ENCODE peak calls at places on chromosomes 7 and 10, in eight cellular contexts. R is Daoy; U is NCI-H226; C is CD4-positive, alpha-beta T cell; O is WTC11; M is cardiac muscle cell; X is fibroblast of pulmonary artery; N is hippocampal formation. P is an unnamed sample.

GRCh38 chr7:2821842-2822507 is 22.1 kb downstream of the GNA12 start:
- DNase-seq in N (no peak), C (no peak), M (peak), O (no peak), U (peak), X (peak), R (peak), P (no peak)

GRCh38 chr7:42264702-42265101 is 27.7 kb upstream of the GLI3 start:
- DNase-seq in O (no peak), N (no peak), R (no peak), C (no peak), X (no peak), U (no peak), M (no peak), P (no peak)

GRCh38 chr7:33773053-33773452 is 132.3 kb upstream of the BMPER start:
- DNase-seq in R (peak), M (no peak), O (no peak), N (no peak), C (no peak), X (peak), U (peak), P (no peak)

GRCh38 chr7:2781636-2782035 is 62.5 kb downstream of the GNA12 start:
- DNase-seq in R (no peak), U (no peak), C (no peak), M (peak), O (no peak), N (no peak), X (peak), P (no peak)

GRCh38 chr10:83166344-83166743 is 973.0 kb upstream of the GHITM start:
- DNase-seq in U (no peak), C (no peak), N (no peak), M (no peak), X (no peak), O (peak), R (no peak), P (no peak)

GRCh38 chr7:46859963-46860475 is 721.9 kb downstream of the TNS3 start:
- DNase-seq in R (peak), N (no peak), X (peak), C (no peak), M (peak), U (peak), O (no peak), P (no peak)

GRCh38 chr7:148925836-148926235 is 41.7 kb upstream of the EZH2 start:
- DNase-seq in O (no peak), U (no peak), R (no peak), X (no peak), N (no peak), M (no peak), C (no peak), P (no peak)

GRCh38 chr10:12107781-12108180 is 21.7 kb upstream of the SEC61A2 start:
- DNase-seq in C (no peak), U (no peak), R (no peak), X (no peak), M (no peak), O (no peak), N (no peak), P (no peak)

GRCh38 chr10:99285846-99286245 is 43.3 kb upstream of the CNNM1 start:
- DNase-seq in C (no peak), R (no peak), N (no peak), O (no peak), U (no peak), M (no peak), X (no peak), P (no peak)

GRCh38 chr10:124049484-124049883 is 43.9 kb downstream of the CHST15 start:
- DNase-seq in M (no peak), X (no peak), U (peak), R (peak), C (no peak), O (no peak), N (no peak), P (no peak)

GRCh38 chr7:7686806-7687205 is 31.6 kb downstream of the RPA3 start:
- DNase-seq in R (no peak), M (peak), N (no peak), C (no peak), U (no peak), O (no peak), X (no peak), P (no peak)

GRCh38 chr7:105015631-105015965 is 1.6 kb downstream of the KMT2E start:
- DNase-seq in N (peak), O (no peak), C (no peak), M (peak), R (peak), X (peak), U (no peak), P (peak)

GRCh38 chr10:129962092-129962494 is 2.0 kb downstream of the EBF3 start:
- DNase-seq in M (peak), C (no peak), N (no peak), O (no peak), X (peak), U (no peak), R (peak), P (no peak)

GRCh38 chr10:74937446-74937935 is 111.1 kb downstream of the KAT6B start:
- DNase-seq in C (no peak), X (no peak), R (no peak), M (no peak), N (no peak), O (no peak), U (no peak), P (no peak)

GRCh38 chr10:93954726-93955363 is 38.9 kb upstream of the PLCE1 start:
- DNase-seq in C (no peak), N (no peak), U (peak), X (peak), O (no peak), M (no peak), R (peak), P (no peak)

GRCh38 chr10:90857635-90858488 is at the start of gene HTR7:
- DNase-seq in C (peak), M (peak), O (peak), N (no peak), X (peak), U (peak), R (peak), P (peak)

GRCh38 chr7:1285556-1286301 is 53.1 kb downstream of the UNCX start:
- DNase-seq in N (no peak), M (no peak), O (no peak), X (no peak), C (no peak), R (no peak), U (no peak), P (no peak)

GRCh38 chr10:113907166-113907565 is 52.7 kb downstream of the NHLRC2 start:
- DNase-seq in N (no peak), U (no peak), R (peak), O (no peak), M (peak), X (peak), C (no peak), P (no peak)

GRCh38 chr7:46900312-46901263 is 681.3 kb downstream of the TNS3 start:
- DNase-seq in C (no peak), R (peak), O (no peak), U (peak), N (no peak), X (peak), M (peak), P (no peak)

GRCh38 chr10:8056891-8057331 is 2.4 kb downstream of the GATA3 start:
- DNase-seq in O (no peak), C (peak), U (no peak), X (no peak), N (no peak), R (no peak), M (no peak), P (no peak)

GRCh38 chr10:126058104-126058503 is 161.7 kb downstream of the FANK1 start:
- DNase-seq in R (no peak), N (no peak), M (no peak), X (no peak), O (no peak), U (no peak), C (no peak), P (no peak)

GRCh38 chr7:157951300-157952049 is 614.7 kb downstream of the DNAJB6 start:
- DNase-seq in M (no peak), N (no peak), C (no peak), R (no peak), X (no peak), O (no peak), U (no peak), P (no peak)

GRCh38 chr7:85186083-85186520 is 754 bp downstream of the SEMA3D start:
- DNase-seq in C (no peak), R (peak), U (no peak), N (no peak), M (peak), O (peak), X (peak), P (peak)

GRCh38 chr7:95365151-95365550 is 31.0 kb downstream of the PON3 start:
- DNase-seq in N (no peak), U (no peak), R (peak), X (no peak), C (no peak), O (no peak), M (peak), P (no peak)

GRCh38 chr7:134991469-134992339 is 5.4 kb downstream of the AGBL3 start:
- DNase-seq in M (peak), O (no peak), X (peak), U (no peak), R (no peak), C (no peak), N (no peak), P (no peak)

GRCh38 chr7:118731854-118732253 is 507.4 kb downstream of the ANKRD7 start:
- DNase-seq in O (no peak), C (no peak), X (no peak), M (no peak), U (no peak), N (no peak), R (no peak), P (no peak)